ENCODE peak calls at places on chromosomes 4 and X, in five cellular contexts. G, Z, K, P and Q are unnamed samples.

GRCh38 chrX:110795645-110796510 is at the start of gene CHRDL1:
- DNase-seq in G (peak; percentile 45), Z (no peak), K (peak; percentile 76), P (no peak), Q (no peak)

GRCh38 chr4:155629831-155630425 is 36.7 kb upstream of the GUCY1A1 start:
- DNase-seq in G (no peak), Z (no peak), K (no peak), P (no peak), Q (no peak)

GRCh38 chr4:151931563-151931962 is 170.8 kb upstream of the GATB start:
- DNase-seq in G (no peak), Z (no peak), K (no peak), P (no peak), Q (no peak)

GRCh38 chr4:24024157-24024556 is 134.3 kb upstream of the PPARGC1A start:
- DNase-seq in G (peak; percentile 70), Z (no peak), K (no peak), P (peak; percentile 63), Q (no peak)

GRCh38 chr4:137278431-137278830 is 253.9 kb downstream of the PCDH18 start:
- DNase-seq in G (no peak), Z (no peak), K (no peak), P (no peak), Q (peak; percentile 28)

GRCh38 chr4:75512336-75513211 is 1.6 kb downstream of the RCHY1 start:
- DNase-seq in G (peak; percentile 83), Z (peak; percentile 60), K (no peak), P (peak; percentile 39), Q (no peak)

GRCh38 chr4:105186701-105187158 is 40.1 kb downstream of the TET2 start:
- DNase-seq in G (peak; percentile 75), Z (no peak), K (no peak), P (peak; percentile 65), Q (peak; percentile 41)

GRCh38 chr4:151537726-151538125 is 128.8 kb downstream of the FHIP1A start:
- DNase-seq in G (peak; percentile 34), Z (no peak), K (no peak), P (peak; percentile 90), Q (peak; percentile 65)

GRCh38 chr4:153079824-153080486 is 124.3 kb upstream of the TRIM2 start:
- DNase-seq in G (no peak), Z (no peak), K (no peak), P (no peak), Q (no peak)

GRCh38 chr4:169621754-169622481 is 1.5 kb downstream of the CLCN3 start:
- DNase-seq in G (peak; percentile 75), Z (peak; percentile 58), K (no peak), P (peak; percentile 61), Q (no peak)

GRCh38 chr4:183571350-183572076 is 66.7 kb downstream of the ING2 start:
- DNase-seq in G (peak; percentile 53), Z (no peak), K (no peak), P (peak; percentile 34), Q (peak; percentile 18)

GRCh38 chr4:147334478-147334877 is 146.4 kb upstream of the EDNRA start:
- DNase-seq in G (peak; percentile 67), Z (no peak), K (no peak), P (peak; percentile 61), Q (no peak)

GRCh38 chrX:29535212-29536162 is 679.9 kb upstream of the MAGEB2 start:
- DNase-seq in G (peak; percentile 21), Z (no peak), K (no peak), P (peak; percentile 21), Q (no peak)

GRCh38 chr4:107203733-107204132 is 167.6 kb upstream of the DKK2 start:
- DNase-seq in G (no peak), Z (no peak), K (peak; percentile 25), P (no peak), Q (no peak)

GRCh38 chrX:129646721-129647587 is 7.8 kb downstream of the APLN start:
- DNase-seq in G (no peak), Z (no peak), K (peak; percentile 31), P (no peak), Q (no peak)

GRCh38 chr4:7328913-7329638 is 105.7 kb downstream of the PSAPL1 start:
- DNase-seq in G (peak; percentile 84), Z (no peak), K (peak; percentile 92), P (peak; percentile 58), Q (peak; percentile 25)

GRCh38 chrX:55026143-55026542 is 4.6 kb downstream of the ALAS2 start:
- DNase-seq in G (peak; percentile 15), Z (no peak), K (no peak), P (peak; percentile 4), Q (no peak)

GRCh38 chrX:16975233-16975632 is 28.8 kb downstream of the REPS2 start:
- DNase-seq in G (peak; percentile 23), Z (no peak), K (no peak), P (no peak), Q (no peak)

GRCh38 chrX:66030505-66031317 is 9.2 kb downstream of the VSIG4 start:
- DNase-seq in G (no peak), Z (peak; percentile 55), K (no peak), P (peak; percentile 15), Q (no peak)

GRCh38 chr4:109410776-109411175 is 22.8 kb upstream of the SEC24B start:
- DNase-seq in G (peak; percentile 81), Z (no peak), K (no peak), P (peak; percentile 10), Q (no peak)

GRCh38 chrX:39416547-39417262 is 615.4 kb downstream of the MID1IP1 start:
- DNase-seq in G (no peak), Z (peak; percentile 24), K (no peak), P (no peak), Q (no peak)

GRCh38 chrX:153641575-153642312 is 5.3 kb upstream of the DUSP9 start:
- DNase-seq in G (no peak), Z (no peak), K (no peak), P (no peak), Q (no peak)

GRCh38 chr4:172596206-172596605 is 572.4 kb upstream of the GALNT7 start:
- DNase-seq in G (no peak), Z (no peak), K (no peak), P (no peak), Q (no peak)

GRCh38 chr4:174192943-174193342 is 90.5 kb downstream of the FBXO8 start:
- DNase-seq in G (no peak), Z (no peak), K (no peak), P (no peak), Q (no peak)

DNA sequence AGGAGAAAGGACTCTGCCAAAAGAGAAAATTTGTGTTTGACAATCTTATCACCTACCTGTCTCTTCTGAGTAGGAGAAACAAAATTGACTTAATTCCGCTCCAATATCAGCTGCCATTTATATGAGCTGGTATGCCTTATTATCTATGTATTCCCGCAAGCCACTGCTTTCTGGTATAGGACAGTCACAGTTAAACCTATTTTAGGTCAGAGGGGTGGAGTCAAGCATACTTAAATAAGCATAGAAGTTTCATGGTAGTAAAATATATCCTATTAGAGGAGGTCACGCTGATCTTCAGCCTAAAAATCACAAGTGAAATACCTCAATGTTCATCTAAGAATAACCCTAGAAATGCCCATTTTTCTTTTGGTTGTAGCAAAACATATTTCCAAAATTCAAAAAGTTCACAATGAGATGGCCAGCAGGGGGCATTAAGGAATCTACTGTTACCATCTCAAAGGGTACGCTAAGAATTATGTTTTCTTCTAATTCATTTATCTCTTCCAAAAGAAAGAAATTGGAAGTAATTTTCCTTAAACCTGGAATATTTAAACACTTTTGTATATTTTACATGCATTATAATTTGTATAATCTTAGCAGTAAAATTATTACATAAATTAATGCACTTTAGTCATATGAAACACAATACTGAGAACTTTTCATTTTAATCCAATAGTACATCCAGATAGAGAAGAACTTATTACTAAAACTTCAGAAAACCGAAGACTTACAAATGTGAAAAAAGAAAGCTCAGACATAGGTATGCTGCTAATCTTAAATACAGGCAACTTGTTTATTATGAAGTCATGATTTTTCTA is 10.5 kb downstream of the PPAT start:
- DNase-seq in G (peak; percentile 15), Z (peak; percentile 43), K (no peak), P (peak; percentile 61), Q (no peak)
- H3K4me3 ChIP-seq in G (no peak overlapping the region), Z (no peak overlapping the region), K (no peak overlapping the region), P (no peak overlapping the region), Q (no peak overlapping the region)

GRCh38 chr4:40621592-40622512 is 7.8 kb downstream of the RBM47 start:
- DNase-seq in G (peak; percentile 100), Z (peak; percentile 65), K (peak; percentile 85), P (peak; percentile 97), Q (peak; percentile 98)
- H3K4me3 ChIP-seq in G (no peak overlapping the region), Z (no peak overlapping the region), K (no peak overlapping the region), P (no peak overlapping the region), Q (no peak overlapping the region)

GRCh38 chr4:3871181-3871852 is 105.1 kb downstream of the ADRA2C start:
- DNase-seq in G (no peak), Z (no peak), K (peak; percentile 74), P (no peak), Q (no peak)

GRCh38 chr4:3873446-3874415 is 107.5 kb downstream of the ADRA2C start:
- DNase-seq in G (no peak), Z (no peak), K (peak; percentile 68), P (no peak), Q (no peak)

GRCh38 chr4:3872834-3873313 is 106.7 kb downstream of the ADRA2C start:
- DNase-seq in G (no peak), Z (no peak), K (peak; percentile 25), P (no peak), Q (no peak)

GRCh38 chr4:3870567-3870962 is 104.4 kb downstream of the ADRA2C start:
- DNase-seq in G (no peak), Z (no peak), K (peak; percentile 24), P (no peak), Q (no peak)

DNA sequence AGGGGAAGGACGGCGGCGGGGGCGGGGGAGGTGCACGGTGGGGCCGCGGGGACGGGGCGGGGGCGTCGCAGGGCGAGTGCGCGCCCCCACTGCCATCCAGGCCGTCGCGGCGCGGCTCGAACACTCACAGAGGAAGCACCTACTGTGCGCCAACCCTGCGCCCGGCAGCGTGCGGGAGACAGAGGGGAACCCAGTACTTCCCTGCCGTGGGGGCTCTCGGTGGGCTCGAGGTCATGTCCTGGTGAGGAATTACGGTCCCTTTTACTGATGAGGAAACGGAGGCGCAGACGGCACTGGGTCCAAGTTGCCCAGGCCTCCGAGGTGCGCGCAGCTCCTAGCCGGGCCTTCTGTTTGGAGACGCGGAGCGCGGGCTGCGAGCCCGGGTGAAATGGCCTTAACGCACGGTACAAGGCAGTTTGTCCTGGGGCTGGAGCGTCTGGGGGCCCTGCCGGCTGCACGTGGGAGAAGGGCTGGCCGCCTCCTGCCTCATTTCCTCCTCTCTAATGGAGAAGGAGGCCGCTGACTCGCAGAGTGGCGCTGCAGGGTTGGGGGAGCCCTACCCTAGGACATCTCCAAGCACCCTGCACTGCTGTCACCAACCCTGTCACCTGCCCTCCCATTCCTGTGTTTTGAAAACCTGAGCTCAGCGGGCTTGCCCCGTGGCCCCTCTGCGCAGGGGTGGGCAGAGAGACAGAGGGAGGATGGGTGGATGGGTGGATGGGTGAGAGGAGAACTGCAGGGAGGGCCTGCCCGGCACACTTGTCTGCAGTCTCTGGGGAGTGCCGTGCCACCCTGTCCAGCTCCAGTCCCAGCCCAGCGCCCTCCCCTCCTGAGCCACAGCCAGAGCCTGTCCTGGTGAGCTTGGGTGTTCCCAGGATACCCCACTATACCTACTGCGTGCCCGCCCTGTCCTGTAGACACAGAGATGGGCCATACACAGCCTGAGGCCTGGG is 106.0 kb downstream of the ADRA2C start:
- DNase-seq in G (no peak), Z (no peak), K (peak; percentile 73), P (no peak), Q (no peak)
- H3K4me3 ChIP-seq in G (no peak overlapping the region), Z (no peak overlapping the region), K (no peak overlapping the region), P (no peak overlapping the region), Q (no peak overlapping the region)

DNA sequence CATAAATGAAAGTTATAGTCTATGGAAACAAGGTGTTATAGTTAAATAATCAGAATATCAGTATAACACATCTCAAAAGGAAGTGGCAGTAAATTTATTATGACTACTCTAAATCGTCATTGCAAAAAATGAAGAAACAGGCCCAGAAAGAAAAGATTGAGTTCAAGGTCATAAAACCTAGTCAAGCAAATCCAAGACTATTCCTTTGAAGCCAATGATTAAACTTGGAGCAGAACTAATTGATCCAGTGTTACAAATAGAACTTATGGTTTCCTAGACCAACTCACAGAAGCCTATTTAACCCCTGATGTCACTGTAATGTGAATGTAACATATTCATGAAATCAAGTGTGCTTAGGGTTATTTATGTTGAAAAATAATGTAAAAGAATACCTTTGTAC is 1.9 kb downstream of the FAM199X start:
- DNase-seq in G (no peak), Z (no peak), K (no peak), P (no peak), Q (no peak)
- H3K4me3 ChIP-seq in G (peak overlapping the region; percentile 78), Z (peak overlapping the region; percentile 94), K (no peak overlapping the region), P (no peak overlapping the region), Q (peak overlapping the region; percentile 84)